ENCODE peak calls at places on chromosomes 4 and X, in six cellular contexts. One of them, this sample, is unnamed.

GRCh38 chr4:94419956-94420355 is 31.8 kb upstream of the PDLIM5 start:
- DNase-seq in fibroblast of pulmonary artery: peak; percentile 73
- DNase-seq in CD4-positive, alpha-beta memory T cell: no peak
- DNase-seq in NCI-H1092 treated with DMSO at 0.1 percent for 48 hours: no peak
- DNase-seq in astrocyte: peak; percentile 64
- DNase-seq in posterior vena cava: no peak
- DNase-seq in this sample: no peak

GRCh38 chrX:2928583-2929434 is at the start of gene ARSD:
- DNase-seq in fibroblast of pulmonary artery: peak; percentile 89
- DNase-seq in CD4-positive, alpha-beta memory T cell: peak; percentile 29
- DNase-seq in NCI-H1092 treated with DMSO at 0.1 percent for 48 hours: no peak
- DNase-seq in astrocyte: peak; percentile 92
- DNase-seq in posterior vena cava: peak; percentile 98
- DNase-seq in this sample: peak; percentile 71

GRCh38 chr4:151169900-151170299 is 70.5 kb downstream of the RPS3A start:
- DNase-seq in fibroblast of pulmonary artery: peak; percentile 29
- DNase-seq in CD4-positive, alpha-beta memory T cell: no peak
- DNase-seq in NCI-H1092 treated with DMSO at 0.1 percent for 48 hours: peak; percentile 59
- DNase-seq in astrocyte: peak; percentile 61
- DNase-seq in posterior vena cava: no peak
- DNase-seq in this sample: no peak

GRCh38 chr4:26457412-26457811 is 32.9 kb downstream of the CCKAR start:
- DNase-seq in fibroblast of pulmonary artery: no peak
- DNase-seq in CD4-positive, alpha-beta memory T cell: no peak
- DNase-seq in NCI-H1092 treated with DMSO at 0.1 percent for 48 hours: no peak
- DNase-seq in astrocyte: no peak
- DNase-seq in posterior vena cava: no peak
- DNase-seq in this sample: no peak

GRCh38 chrX:130385520-130385919 is at the start of gene GPR119:
- DNase-seq in fibroblast of pulmonary artery: no peak
- DNase-seq in CD4-positive, alpha-beta memory T cell: no peak
- DNase-seq in NCI-H1092 treated with DMSO at 0.1 percent for 48 hours: no peak
- DNase-seq in astrocyte: no peak
- DNase-seq in posterior vena cava: no peak
- DNase-seq in this sample: no peak

GRCh38 chr4:17765514-17766286 is 15.7 kb downstream of the FAM184B start:
- DNase-seq in fibroblast of pulmonary artery: no peak
- DNase-seq in CD4-positive, alpha-beta memory T cell: no peak
- DNase-seq in NCI-H1092 treated with DMSO at 0.1 percent for 48 hours: no peak
- DNase-seq in astrocyte: no peak
- DNase-seq in posterior vena cava: no peak
- DNase-seq in this sample: no peak

GRCh38 chr4:127856485-127857447 is 23.9 kb upstream of the PLK4 start:
- DNase-seq in fibroblast of pulmonary artery: peak; percentile 87
- DNase-seq in CD4-positive, alpha-beta memory T cell: no peak
- DNase-seq in NCI-H1092 treated with DMSO at 0.1 percent for 48 hours: no peak
- DNase-seq in astrocyte: peak; percentile 95
- DNase-seq in posterior vena cava: no peak
- DNase-seq in this sample: no peak

GRCh38 chrX:115535844-115536243 is 25.1 kb upstream of the PLS3 start:
- DNase-seq in fibroblast of pulmonary artery: peak; percentile 12
- DNase-seq in CD4-positive, alpha-beta memory T cell: no peak
- DNase-seq in NCI-H1092 treated with DMSO at 0.1 percent for 48 hours: no peak
- DNase-seq in astrocyte: no peak
- DNase-seq in posterior vena cava: no peak
- DNase-seq in this sample: no peak

GRCh38 chr4:189096108-189096507 is 844.6 kb upstream of the FRG1 start:
- DNase-seq in fibroblast of pulmonary artery: no peak
- DNase-seq in CD4-positive, alpha-beta memory T cell: no peak
- DNase-seq in NCI-H1092 treated with DMSO at 0.1 percent for 48 hours: no peak
- DNase-seq in astrocyte: no peak
- DNase-seq in posterior vena cava: no peak
- DNase-seq in this sample: no peak

GRCh38 chrX:106608016-106608415 is 3.8 kb upstream of the RADX start:
- DNase-seq in fibroblast of pulmonary artery: no peak
- DNase-seq in CD4-positive, alpha-beta memory T cell: peak; percentile 60
- DNase-seq in NCI-H1092 treated with DMSO at 0.1 percent for 48 hours: peak; percentile 82
- DNase-seq in astrocyte: no peak
- DNase-seq in posterior vena cava: no peak
- DNase-seq in this sample: no peak

GRCh38 chr4:1115528-1116293 is 2.3 kb upstream of the RNF212 start:
- DNase-seq in fibroblast of pulmonary artery: no peak
- DNase-seq in CD4-positive, alpha-beta memory T cell: no peak
- DNase-seq in NCI-H1092 treated with DMSO at 0.1 percent for 48 hours: no peak
- DNase-seq in astrocyte: no peak
- DNase-seq in posterior vena cava: no peak
- DNase-seq in this sample: no peak

GRCh38 chr4:122003335-122003734 is 51.5 kb upstream of the TRPC3 start:
- DNase-seq in fibroblast of pulmonary artery: peak; percentile 33
- DNase-seq in CD4-positive, alpha-beta memory T cell: peak; percentile 29
- DNase-seq in NCI-H1092 treated with DMSO at 0.1 percent for 48 hours: peak; percentile 2
- DNase-seq in astrocyte: no peak
- DNase-seq in posterior vena cava: no peak
- DNase-seq in this sample: no peak

GRCh38 chrX:154023276-154024000 is 3.7 kb upstream of the IRAK1 start:
- DNase-seq in fibroblast of pulmonary artery: no peak
- DNase-seq in CD4-positive, alpha-beta memory T cell: no peak
- DNase-seq in NCI-H1092 treated with DMSO at 0.1 percent for 48 hours: no peak
- DNase-seq in astrocyte: no peak
- DNase-seq in posterior vena cava: no peak
- DNase-seq in this sample: no peak

GRCh38 chr4:173793937-173794510 is 264.0 kb upstream of the HAND2 start:
- DNase-seq in fibroblast of pulmonary artery: peak; percentile 17
- DNase-seq in CD4-positive, alpha-beta memory T cell: no peak
- DNase-seq in NCI-H1092 treated with DMSO at 0.1 percent for 48 hours: no peak
- DNase-seq in astrocyte: no peak
- DNase-seq in posterior vena cava: no peak
- DNase-seq in this sample: no peak

GRCh38 chrX:130110379-130111219 is at the start of gene ELF4:
- DNase-seq in fibroblast of pulmonary artery: peak; percentile 59
- DNase-seq in CD4-positive, alpha-beta memory T cell: peak; percentile 50
- DNase-seq in NCI-H1092 treated with DMSO at 0.1 percent for 48 hours: peak; percentile 24
- DNase-seq in astrocyte: no peak
- DNase-seq in posterior vena cava: no peak
- DNase-seq in this sample: no peak

GRCh38 chr4:6194458-6195195 is 5.7 kb downstream of the JAKMIP1 start:
- DNase-seq in fibroblast of pulmonary artery: no peak
- DNase-seq in CD4-positive, alpha-beta memory T cell: no peak
- DNase-seq in NCI-H1092 treated with DMSO at 0.1 percent for 48 hours: no peak
- DNase-seq in astrocyte: no peak
- DNase-seq in posterior vena cava: no peak
- DNase-seq in this sample: no peak

GRCh38 chr4:8195841-8196460 is 3.1 kb upstream of the SH3TC1 start:
- DNase-seq in fibroblast of pulmonary artery: no peak
- DNase-seq in CD4-positive, alpha-beta memory T cell: no peak
- DNase-seq in NCI-H1092 treated with DMSO at 0.1 percent for 48 hours: no peak
- DNase-seq in astrocyte: no peak
- DNase-seq in posterior vena cava: no peak
- DNase-seq in this sample: no peak

GRCh38 chr4:114659386-114660008 is 60.9 kb downstream of the UGT8 start:
- DNase-seq in fibroblast of pulmonary artery: peak; percentile 77
- DNase-seq in CD4-positive, alpha-beta memory T cell: peak; percentile 25
- DNase-seq in NCI-H1092 treated with DMSO at 0.1 percent for 48 hours: peak; percentile 76
- DNase-seq in astrocyte: peak; percentile 51
- DNase-seq in posterior vena cava: no peak
- DNase-seq in this sample: no peak

GRCh38 chr4:85402371-85402770 is 72.6 kb upstream of the ARHGAP24 start:
- DNase-seq in fibroblast of pulmonary artery: peak; percentile 94
- DNase-seq in CD4-positive, alpha-beta memory T cell: no peak
- DNase-seq in NCI-H1092 treated with DMSO at 0.1 percent for 48 hours: no peak
- DNase-seq in astrocyte: peak; percentile 86
- DNase-seq in posterior vena cava: no peak
- DNase-seq in this sample: no peak

GRCh38 chr4:176236909-176237308 is 32.1 kb downstream of the ASB5 start:
- DNase-seq in fibroblast of pulmonary artery: no peak
- DNase-seq in CD4-positive, alpha-beta memory T cell: no peak
- DNase-seq in NCI-H1092 treated with DMSO at 0.1 percent for 48 hours: no peak
- DNase-seq in astrocyte: peak; percentile 16
- DNase-seq in posterior vena cava: no peak
- DNase-seq in this sample: no peak

GRCh38 chrX:24262309-24262708 is 51.6 kb downstream of the SUPT20HL2 start:
- DNase-seq in fibroblast of pulmonary artery: no peak
- DNase-seq in CD4-positive, alpha-beta memory T cell: no peak
- DNase-seq in NCI-H1092 treated with DMSO at 0.1 percent for 48 hours: no peak
- DNase-seq in astrocyte: no peak
- DNase-seq in posterior vena cava: no peak
- DNase-seq in this sample: no peak

GRCh38 chrX:33840176-33840575 is 291.9 kb downstream of the FAM47A start:
- DNase-seq in fibroblast of pulmonary artery: no peak
- DNase-seq in CD4-positive, alpha-beta memory T cell: no peak
- DNase-seq in NCI-H1092 treated with DMSO at 0.1 percent for 48 hours: peak; percentile 3
- DNase-seq in astrocyte: no peak
- DNase-seq in posterior vena cava: no peak
- DNase-seq in this sample: no peak

GRCh38 chr4:153151535-153152452 is 52.4 kb upstream of the TRIM2 start:
- DNase-seq in fibroblast of pulmonary artery: peak; percentile 42
- DNase-seq in CD4-positive, alpha-beta memory T cell: no peak
- DNase-seq in NCI-H1092 treated with DMSO at 0.1 percent for 48 hours: peak; percentile 92
- DNase-seq in astrocyte: peak; percentile 50
- DNase-seq in posterior vena cava: no peak
- DNase-seq in this sample: no peak

GRCh38 chr4:130071746-130072145 is 975.8 kb downstream of the C4orf33 start:
- DNase-seq in fibroblast of pulmonary artery: no peak
- DNase-seq in CD4-positive, alpha-beta memory T cell: no peak
- DNase-seq in NCI-H1092 treated with DMSO at 0.1 percent for 48 hours: no peak
- DNase-seq in astrocyte: no peak
- DNase-seq in posterior vena cava: no peak
- DNase-seq in this sample: no peak

GRCh38 chrX:76109654-76110053 is 63.2 kb upstream of the PBDC1 start:
- DNase-seq in fibroblast of pulmonary artery: no peak
- DNase-seq in CD4-positive, alpha-beta memory T cell: no peak
- DNase-seq in NCI-H1092 treated with DMSO at 0.1 percent for 48 hours: no peak
- DNase-seq in astrocyte: no peak
- DNase-seq in posterior vena cava: no peak
- DNase-seq in this sample: no peak

GRCh38 chr4:130714006-130714405 is 1618.1 kb downstream of the C4orf33 start:
- DNase-seq in fibroblast of pulmonary artery: no peak
- DNase-seq in CD4-positive, alpha-beta memory T cell: no peak
- DNase-seq in NCI-H1092 treated with DMSO at 0.1 percent for 48 hours: no peak
- DNase-seq in astrocyte: no peak
- DNase-seq in posterior vena cava: no peak
- DNase-seq in this sample: no peak

GRCh38 chrX:147912093-147912801 is 528 bp downstream of the FMR1 start:
- DNase-seq in fibroblast of pulmonary artery: peak; percentile 41
- DNase-seq in CD4-positive, alpha-beta memory T cell: peak; percentile 38
- DNase-seq in NCI-H1092 treated with DMSO at 0.1 percent for 48 hours: peak; percentile 54
- DNase-seq in astrocyte: peak; percentile 26
- DNase-seq in posterior vena cava: peak; percentile 83
- DNase-seq in this sample: no peak

GRCh38 chr4:114535725-114536124 is 62.9 kb upstream of the UGT8 start:
- DNase-seq in fibroblast of pulmonary artery: no peak
- DNase-seq in CD4-positive, alpha-beta memory T cell: no peak
- DNase-seq in NCI-H1092 treated with DMSO at 0.1 percent for 48 hours: no peak
- DNase-seq in astrocyte: no peak
- DNase-seq in posterior vena cava: no peak
- DNase-seq in this sample: no peak

GRCh38 chr4:34723606-34724005 is 1520.7 kb downstream of the ARAP2 start:
- DNase-seq in fibroblast of pulmonary artery: no peak
- DNase-seq in CD4-positive, alpha-beta memory T cell: no peak
- DNase-seq in NCI-H1092 treated with DMSO at 0.1 percent for 48 hours: no peak
- DNase-seq in astrocyte: peak; percentile 2
- DNase-seq in posterior vena cava: no peak
- DNase-seq in this sample: no peak

GRCh38 chrX:19017271-19017670 is 33.4 kb upstream of the PHKA2 start:
- DNase-seq in fibroblast of pulmonary artery: peak; percentile 18
- DNase-seq in CD4-positive, alpha-beta memory T cell: no peak
- DNase-seq in NCI-H1092 treated with DMSO at 0.1 percent for 48 hours: peak; percentile 3
- DNase-seq in astrocyte: no peak
- DNase-seq in posterior vena cava: no peak
- DNase-seq in this sample: no peak

GRCh38 chr4:180407273-180407885 is 1835.8 kb upstream of the TENM3 start:
- DNase-seq in fibroblast of pulmonary artery: no peak
- DNase-seq in CD4-positive, alpha-beta memory T cell: no peak
- DNase-seq in NCI-H1092 treated with DMSO at 0.1 percent for 48 hours: no peak
- DNase-seq in astrocyte: no peak
- DNase-seq in posterior vena cava: no peak
- DNase-seq in this sample: no peak

GRCh38 chr4:87498446-87498900 is 30.7 kb downstream of the SPARCL1 start:
- DNase-seq in fibroblast of pulmonary artery: no peak
- DNase-seq in CD4-positive, alpha-beta memory T cell: no peak
- DNase-seq in NCI-H1092 treated with DMSO at 0.1 percent for 48 hours: no peak
- DNase-seq in astrocyte: peak; percentile 30
- DNase-seq in posterior vena cava: no peak
- DNase-seq in this sample: no peak

GRCh38 chrX:15301924-15302323 is 13.5 kb downstream of the ASB11 start:
- DNase-seq in fibroblast of pulmonary artery: peak; percentile 26
- DNase-seq in CD4-positive, alpha-beta memory T cell: no peak
- DNase-seq in NCI-H1092 treated with DMSO at 0.1 percent for 48 hours: no peak
- DNase-seq in astrocyte: no peak
- DNase-seq in posterior vena cava: no peak
- DNase-seq in this sample: no peak

This sample was measured in RWPE2.